ENCODE peak calls at places on chromosomes 11 and 22, in ten cellular contexts. M is NCI-H2227 treated with DMSO at 0.1 percent for 48 hours; W is right cardiac atrium; V is T-helper 2 cell; S is stimulated activated CD4-positive, alpha-beta T cell treated with anti-CD3 and anti-CD28 coated beads, Interleukin-15, amount 100 ng/mL, for 24 hours; J is upper lobe of right lung; N is body of pancreas; C is NCI-H1105 treated with DMSO at 0.1 percent for 48 hours; Y is stimulated activated CD8-positive, alpha-beta memory T cell treated with anti-CD3 and anti-CD28 coated beads, Interleukin-15, amount 100 ng/mL, for 4 hours; T is fibroblast of lung. U is an unnamed sample.

GRCh38 chr11:11265994-11266606 is 87.0 kb downstream of the CSNK2A3 start:
- DNase-seq in M (no peak), W (peak), V (peak), S (peak), J (peak), N (peak), C (peak), Y (peak), T (no peak), U (peak)

GRCh38 chr11:46499821-46500220 is 94.0 kb downstream of the AMBRA1 start:
- DNase-seq in M (no peak), W (no peak), V (no peak), S (no peak), J (no peak), N (no peak), C (no peak), Y (no peak), T (no peak), U (no peak)

GRCh38 chr11:132852361-132852760 is 679.9 kb downstream of the OPCML start:
- DNase-seq in M (no peak), W (no peak), V (no peak), S (no peak), J (no peak), N (no peak), C (no peak), Y (no peak), T (no peak), U (no peak)

GRCh38 chr11:30206249-30206996 is 24.4 kb upstream of the FSHB start:
- DNase-seq in M (no peak), W (no peak), V (no peak), S (no peak), J (no peak), N (no peak), C (no peak), Y (no peak), T (no peak), U (no peak)

GRCh38 chr22:39994046-39994565 is 648 bp upstream of the FAM83F start:
- DNase-seq in M (no peak), W (no peak), V (peak), S (peak), J (no peak), N (no peak), C (no peak), Y (peak), T (no peak), U (no peak)

GRCh38 chr11:66066751-66067150 is 3.3 kb upstream of the PACS1 start:
- DNase-seq in M (no peak), W (no peak), V (no peak), S (no peak), J (no peak), N (no peak), C (no peak), Y (no peak), T (no peak), U (no peak)

GRCh38 chr11:124673333-124674167 is at the start of the genes SIAE and SPA17:
- DNase-seq in M (peak), W (peak), V (peak), S (peak), J (peak), N (peak), C (peak), Y (peak), T (peak), U (peak)

GRCh38 chr11:83711035-83711630 is 425.0 kb upstream of the CCDC90B start:
- DNase-seq in M (no peak), W (no peak), V (no peak), S (no peak), J (no peak), N (no peak), C (no peak), Y (no peak), T (no peak), U (no peak)

GRCh38 chr22:40612291-40612740 is 24.2 kb downstream of the MRTFA start:
- DNase-seq in M (no peak), W (no peak), V (no peak), S (no peak), J (no peak), N (no peak), C (no peak), Y (no peak), T (peak), U (no peak)

GRCh38 chr11:31968774-31969433 is 122.0 kb upstream of the RCN1 start:
- DNase-seq in M (no peak), W (no peak), V (no peak), S (no peak), J (no peak), N (no peak), C (no peak), Y (no peak), T (peak), U (peak)

GRCh38 chr22:47943729-47944700 is 1181.6 kb downstream of the TBC1D22A start:
- DNase-seq in M (no peak), W (no peak), V (no peak), S (no peak), J (no peak), N (no peak), C (no peak), Y (no peak), T (no peak), U (no peak)

GRCh38 chr11:2445107-2445947 is 519 bp downstream of the KCNQ1 start:
- DNase-seq in M (no peak), W (peak), V (peak), S (peak), J (peak), N (peak), C (peak), Y (no peak), T (no peak), U (no peak)

GRCh38 chr22:27336151-27337090 is 465.1 kb downstream of the MN1 start:
- DNase-seq in M (no peak), W (no peak), V (no peak), S (no peak), J (no peak), N (no peak), C (no peak), Y (no peak), T (peak), U (no peak)

GRCh38 chr11:92224394-92225205 is at the start of gene FAT3:
- DNase-seq in M (peak), W (peak), V (peak), S (no peak), J (peak), N (peak), C (peak), Y (no peak), T (peak), U (peak)

U was measured in brain microvascular endothelial cell.